ENCODE peak calls at places on chromosomes 6 and 20, in nine cellular contexts. N, E, R, S, D, A, W, L and P are unnamed samples.

GRCh38 chr20:32924781-32925180 is 66.1 kb downstream of the EFCAB8 start:
- DNase-seq in N (no peak), E (no peak), R (no peak), S (no peak), D (no peak), A (no peak), W (no peak), L (no peak), P (no peak)

GRCh38 chr20:17757496-17757895 is 57.7 kb downstream of the BANF2 start:
- DNase-seq in N (no peak), E (no peak), R (no peak), S (no peak), D (no peak), A (no peak), W (no peak), L (no peak), P (no peak)

GRCh38 chr6:160973311-160973710 is 18.3 kb upstream of the MAP3K4 start:
- DNase-seq in N (no peak), E (no peak), R (no peak), S (no peak), D (peak; percentile 82), A (no peak), W (no peak), L (no peak), P (no peak)

GRCh38 chr6:33566182-33567084 is 13.6 kb downstream of the BAK1 start:
- DNase-seq in N (no peak), E (no peak), R (no peak), S (no peak), D (no peak), A (peak; percentile 73), W (no peak), L (no peak), P (no peak)

GRCh38 chr20:13868331-13868730 is 83.5 kb downstream of the NDUFAF5 start:
- DNase-seq in N (no peak), E (peak; percentile 22), R (no peak), S (no peak), D (peak; percentile 83), A (peak; percentile 13), W (no peak), L (no peak), P (no peak)

GRCh38 chr20:54459279-54459678 is 16.1 kb upstream of the DOK5 start:
- DNase-seq in N (no peak), E (no peak), R (no peak), S (no peak), D (no peak), A (no peak), W (no peak), L (no peak), P (no peak)

GRCh38 chr6:129138739-129139405 is 255.9 kb downstream of the LAMA2 start:
- DNase-seq in N (no peak), E (no peak), R (no peak), S (no peak), D (no peak), A (no peak), W (no peak), L (no peak), P (no peak)

GRCh38 chr6:18501313-18502013 is 114.3 kb downstream of the RNF144B start:
- DNase-seq in N (no peak), E (peak; percentile 45), R (no peak), S (no peak), D (peak; percentile 88), A (peak; percentile 93), W (no peak), L (no peak), P (peak; percentile 64)

GRCh38 chr6:63526931-63527330 is 45.3 kb upstream of the LOC128125822 start:
- DNase-seq in N (no peak), E (no peak), R (no peak), S (no peak), D (no peak), A (no peak), W (no peak), L (no peak), P (no peak)

GRCh38 chr20:5844063-5844681 is 94.0 kb downstream of the SHLD1 start:
- DNase-seq in N (peak; percentile 27), E (no peak), R (no peak), S (peak; percentile 70), D (no peak), A (peak; percentile 73), W (peak; percentile 58), L (peak; percentile 73), P (no peak)

GRCh38 chr6:43331876-43332275 is 23.2 kb upstream of the CRIP3 start:
- DNase-seq in N (no peak), E (no peak), R (no peak), S (no peak), D (no peak), A (no peak), W (no peak), L (no peak), P (no peak)

GRCh38 chr6:34154668-34155447 is 9.0 kb upstream of the GRM4 start:
- DNase-seq in N (peak; percentile 48), E (no peak), R (peak; percentile 96), S (peak; percentile 46), D (peak; percentile 88), A (peak; percentile 40), W (peak; percentile 58), L (peak; percentile 72), P (peak; percentile 32)

GRCh38 chr6:41443616-41444525 is 102.3 kb upstream of the FOXP4 start:
- DNase-seq in N (no peak), E (no peak), R (no peak), S (no peak), D (no peak), A (peak; percentile 36), W (no peak), L (no peak), P (no peak)

GRCh38 chr6:22328499-22328898 is 31.7 kb upstream of the PRL start:
- DNase-seq in N (no peak), E (no peak), R (no peak), S (no peak), D (no peak), A (no peak), W (no peak), L (no peak), P (no peak)

GRCh38 chr20:45336530-45337366 is 11.5 kb downstream of the SDC4 start:
- DNase-seq in N (no peak), E (peak; percentile 73), R (no peak), S (no peak), D (peak; percentile 85), A (peak; percentile 88), W (no peak), L (no peak), P (peak; percentile 74)

GRCh38 chr20:10412591-10413408 is 21.2 kb downstream of the MKKS start:
- DNase-seq in N (no peak), E (no peak), R (no peak), S (no peak), D (no peak), A (no peak), W (no peak), L (no peak), P (no peak)

GRCh38 chr6:90347411-90347841 is 50.8 kb upstream of the BACH2 start:
- DNase-seq in N (no peak), E (no peak), R (no peak), S (no peak), D (no peak), A (peak; percentile 21), W (no peak), L (peak; percentile 24), P (no peak)

GRCh38 chr20:32685541-32686529 is 12.1 kb upstream of the C20orf203 start:
- DNase-seq in N (no peak), E (peak; percentile 91), R (peak; percentile 62), S (no peak), D (peak; percentile 89), A (peak; percentile 97), W (no peak), L (no peak), P (no peak)

GRCh38 chr20:32484221-32485125 is 100.7 kb downstream of the NOL4L start:
- DNase-seq in N (no peak), E (no peak), R (peak; percentile 73), S (peak; percentile 6), D (peak; percentile 85), A (no peak), W (no peak), L (peak; percentile 23), P (peak; percentile 75)

GRCh38 chr6:22057962-22058361 is 238.9 kb downstream of the PRL start:
- DNase-seq in N (no peak), E (no peak), R (no peak), S (no peak), D (no peak), A (peak; percentile 39), W (no peak), L (no peak), P (no peak)

GRCh38 chr6:26385734-26386125 is 2.8 kb downstream of the BTN2A2 start:
- DNase-seq in N (no peak), E (no peak), R (no peak), S (no peak), D (no peak), A (no peak), W (no peak), L (no peak), P (no peak)

GRCh38 chr6:142367501-142368018 is 65.8 kb downstream of the ADGRG6 start:
- DNase-seq in N (no peak), E (no peak), R (no peak), S (no peak), D (no peak), A (no peak), W (no peak), L (no peak), P (no peak)

GRCh38 chr6:150766201-150766997 is 99.1 kb upstream of the MTHFD1L start:
- DNase-seq in N (no peak), E (no peak), R (no peak), S (no peak), D (no peak), A (peak; percentile 25), W (no peak), L (no peak), P (no peak)

GRCh38 chr6:108565091-108565766 is 4.5 kb downstream of the FOXO3 start:
- DNase-seq in N (no peak), E (no peak), R (no peak), S (no peak), D (no peak), A (peak; percentile 36), W (no peak), L (peak; percentile 19), P (no peak)

GRCh38 chr6:70162972-70163371 is 139.9 kb downstream of the COL9A1 start:
- DNase-seq in N (no peak), E (no peak), R (no peak), S (no peak), D (no peak), A (no peak), W (no peak), L (no peak), P (no peak)